ENCODE peak calls at places on chromosomes 7 and 10, in six cellular contexts. E is GM13976, S is AG09309, F is GM12865, B is fibroblast of pulmonary artery, W is RWPE1. Z is an unnamed sample.

GRCh38 chr7:20358762-20359282 is 28.1 kb downstream of the ITGB8 start:
- DNase-seq in E (no peak), S (no peak), F (no peak), B (no peak), W (no peak), Z (no peak)

GRCh38 chr7:155815332-155816191 is 3.3 kb upstream of the SHH start:
- DNase-seq in E (peak; percentile 92), S (no peak), F (peak; percentile 68), B (peak; percentile 53), W (peak; percentile 75), Z (peak; percentile 82)

GRCh38 chr10:17227367-17228080 is 517 bp upstream of the VIM start:
- DNase-seq in E (peak; percentile 64), S (no peak), F (peak; percentile 67), B (peak; percentile 47), W (no peak), Z (peak; percentile 41)

GRCh38 chr7:135772639-135773019 is 24.0 kb upstream of the FAM180A start:
- DNase-seq in E (no peak), S (no peak), F (no peak), B (peak; percentile 8), W (no peak), Z (no peak)

GRCh38 chr10:85379338-85379737 is 987.3 kb downstream of the GRID1 start:
- DNase-seq in E (no peak), S (no peak), F (no peak), B (no peak), W (no peak), Z (no peak)

GRCh38 chr10:126704637-126705036 is 34.1 kb upstream of the C10orf90 start:
- DNase-seq in E (no peak), S (no peak), F (no peak), B (no peak), W (no peak), Z (no peak)

GRCh38 chr10:108307925-108308312 is 1143.4 kb upstream of the SORCS1 start:
- DNase-seq in E (no peak), S (no peak), F (no peak), B (no peak), W (no peak), Z (no peak)

GRCh38 chr7:77425151-77426051 is 9.3 kb upstream of the GSAP start:
- DNase-seq in E (no peak), S (no peak), F (peak; percentile 14), B (peak; percentile 56), W (peak; percentile 30), Z (no peak)

GRCh38 chr10:24418532-24418931 is 209.6 kb downstream of the KIAA1217 start:
- DNase-seq in E (no peak), S (no peak), F (no peak), B (peak; percentile 2), W (no peak), Z (no peak)

GRCh38 chr10:7872041-7872442 is 53.7 kb downstream of the TAF3 start:
- DNase-seq in E (no peak), S (no peak), F (peak; percentile 7), B (peak; percentile 35), W (peak; percentile 5), Z (no peak)

GRCh38 chr10:133388973-133389818 is 4.8 kb upstream of the MTG1 start:
- DNase-seq in E (peak; percentile 88), S (no peak), F (peak; percentile 98), B (no peak), W (no peak), Z (peak; percentile 77)

GRCh38 chr7:43646603-43647313 is 63.9 kb downstream of the STK17A start:
- DNase-seq in E (no peak), S (no peak), F (peak; percentile 52), B (peak; percentile 32), W (no peak), Z (no peak)

GRCh38 chr10:624605-625334 is 64.7 kb downstream of the DIP2C start:
- DNase-seq in E (no peak), S (no peak), F (no peak), B (peak; percentile 88), W (peak; percentile 38), Z (no peak)

GRCh38 chr7:80393786-80394185 is 118.1 kb downstream of the GNAT3 start:
- DNase-seq in E (no peak), S (no peak), F (no peak), B (no peak), W (no peak), Z (no peak)

DNA sequence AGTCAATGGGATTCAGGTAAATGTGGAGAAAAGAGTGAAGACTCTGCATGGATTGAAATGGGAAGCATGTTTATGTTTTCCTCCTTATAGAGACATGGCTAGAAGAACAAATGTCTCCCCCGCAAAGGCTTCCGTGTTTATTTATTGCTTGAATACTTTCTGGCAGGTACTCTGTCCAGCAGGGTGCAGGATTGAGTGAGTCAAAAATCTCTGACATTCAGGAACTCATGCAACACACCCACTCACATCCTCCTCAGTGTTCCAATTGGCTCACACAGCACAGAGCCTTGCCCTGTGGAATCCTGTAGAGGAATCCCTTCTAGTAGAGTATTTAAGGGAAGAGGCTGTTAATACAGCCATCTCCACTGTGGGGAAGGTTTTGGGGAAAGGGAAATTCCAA is 290.3 kb upstream of the VWC2 start:
- DNase-seq in E (peak; percentile 2), S (no peak), F (peak; percentile 45), B (no peak), W (no peak), Z (peak; percentile 3)
- TF ChIP-seq CTCF in E (no peak), S (no peak), F (peak; percentile 26), B (no peak), W (no peak), Z (no peak)

DNA sequence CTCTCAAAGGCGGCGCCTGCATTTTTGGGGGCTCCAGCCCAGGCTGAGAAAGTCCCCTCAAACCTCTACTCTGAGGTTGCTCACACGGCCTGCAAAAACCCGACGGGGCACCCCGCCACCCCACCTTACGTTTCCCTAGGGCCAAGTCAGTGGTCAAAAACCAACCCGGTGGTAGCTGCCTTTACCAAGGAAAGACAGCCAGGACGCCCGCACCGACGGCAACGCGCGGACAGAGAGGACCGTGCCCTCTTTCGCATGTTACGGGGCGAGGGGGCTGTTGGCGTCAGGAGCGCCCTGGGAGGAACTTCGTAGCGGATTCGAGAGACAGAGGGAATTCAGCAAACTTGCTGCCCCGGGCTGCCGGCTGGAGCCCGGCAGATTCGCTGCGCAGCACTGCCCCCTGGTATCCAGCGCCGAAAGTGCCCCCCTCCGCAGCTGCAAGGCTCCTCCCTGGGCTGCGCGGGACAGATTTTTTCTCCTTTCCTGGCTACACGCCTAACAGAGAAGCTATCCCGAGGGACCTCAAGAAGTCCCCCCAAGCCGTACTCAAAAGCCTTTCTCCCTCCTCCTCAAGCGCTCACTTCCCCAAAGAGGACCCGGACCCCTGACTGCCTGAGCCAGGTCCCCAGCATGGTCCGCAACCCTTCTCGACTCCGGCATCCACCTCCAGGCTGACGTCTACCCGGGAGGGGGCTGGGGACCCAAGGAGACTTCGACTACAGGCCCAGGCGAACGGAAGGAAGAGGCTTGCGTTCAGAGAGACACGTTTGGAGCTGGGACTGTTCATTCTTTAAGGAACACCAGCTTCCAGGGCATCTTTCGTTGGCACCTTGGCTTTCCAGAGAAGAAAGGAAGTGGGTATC is 27.7 kb upstream of the VAX1 start:
- DNase-seq in E (peak; percentile 53), S (no peak), F (no peak), B (peak; percentile 57), W (peak; percentile 87), Z (peak; percentile 50)
- TF ChIP-seq CTCF in E (no peak), S (peak; percentile 84), F (no peak), B (peak; percentile 66), W (peak; percentile 24), Z (peak; percentile 42)

GRCh38 chr10:112562122-112562521 is 115.1 kb downstream of the VTI1A start:
- DNase-seq in E (no peak), S (no peak), F (no peak), B (no peak), W (no peak), Z (no peak)

GRCh38 chr10:112559328-112559727 is 112.3 kb downstream of the VTI1A start:
- DNase-seq in E (no peak), S (no peak), F (no peak), B (no peak), W (no peak), Z (no peak)

GRCh38 chr10:112565434-112566053 is 118.5 kb downstream of the VTI1A start:
- DNase-seq in E (peak; percentile 27), S (peak; percentile 50), F (peak; percentile 30), B (peak; percentile 88), W (peak; percentile 54), Z (peak; percentile 42)

GRCh38 chr10:112564337-112564736 is 117.3 kb downstream of the VTI1A start:
- DNase-seq in E (no peak), S (no peak), F (no peak), B (no peak), W (no peak), Z (no peak)

GRCh38 chr10:112562803-112563663 is 116.0 kb downstream of the VTI1A start:
- DNase-seq in E (no peak), S (no peak), F (no peak), B (peak; percentile 30), W (no peak), Z (no peak)
- TF ChIP-seq CTCF in E (no peak), S (no peak), F (no peak), B (no peak), W (no peak), Z (no peak)

GRCh38 chr7:107582906-107583305 is 2.9 kb downstream of the BCAP29 start:
- DNase-seq in E (no peak), S (no peak), F (no peak), B (no peak), W (no peak), Z (no peak)

GRCh38 chr7:107579546-107579880 is 533 bp upstream of the BCAP29 start:
- DNase-seq in E (peak; percentile 23), S (no peak), F (no peak), B (no peak), W (no peak), Z (no peak)

GRCh38 chr7:107580716-107581383 is 804 bp downstream of the BCAP29 start:
- DNase-seq in E (no peak), S (no peak), F (no peak), B (no peak), W (no peak), Z (no peak)

GRCh38 chr7:107581387-107582013 is 1.5 kb downstream of the BCAP29 start:
- DNase-seq in E (no peak), S (no peak), F (no peak), B (no peak), W (no peak), Z (no peak)

GRCh38 chr7:107579881-107580715 is at the start of gene BCAP29:
- DNase-seq in E (peak; percentile 89), S (no peak), F (peak; percentile 87), B (peak; percentile 59), W (no peak), Z (peak; percentile 73)
- TF ChIP-seq CTCF in E (peak; percentile 7), S (peak; percentile 32), F (no peak), B (no peak), W (peak; percentile 45), Z (no peak)

DNA sequence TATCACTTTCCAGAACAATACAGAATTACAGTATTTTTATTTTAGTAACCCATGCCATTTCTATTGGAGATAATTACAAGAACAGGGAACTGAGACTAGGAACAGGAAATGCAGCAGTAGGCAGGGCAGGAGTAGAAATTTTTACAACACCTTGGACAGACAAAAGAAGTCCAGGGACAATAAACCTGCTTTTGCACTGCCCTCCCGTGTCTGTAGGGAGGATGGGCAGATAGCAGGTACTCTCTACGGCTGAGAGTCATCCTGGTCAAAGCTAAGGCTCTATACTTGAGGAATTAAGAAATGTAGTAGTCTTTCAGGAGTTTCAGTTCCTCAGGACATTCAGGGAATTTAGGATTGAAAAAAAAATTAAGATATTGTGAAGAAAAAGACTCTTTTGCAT is 63.4 kb downstream of the VAX1 start:
- DNase-seq in E (no peak), S (no peak), F (no peak), B (no peak), W (peak; percentile 45), Z (no peak)
- TF ChIP-seq CTCF in E (no peak), S (no peak), F (no peak), B (no peak), W (no peak), Z (no peak)